ENCODE peak calls at places on chromosomes 6 and 20, in seven cellular contexts. H is NCI-H1694, J is mucosa of descending colon, N is DMS 273 treated with DMSO at 0.1 percent for 48 hours, X is hepatocyte, R is dermis blood vessel endothelial cell, U is DMS153. B is an unnamed sample.
A peak's percentile ranks its signal among the peaks of the same experiment; 100 is the strongest.

GRCh38 chr20:38196592-38196991 is 31.5 kb upstream of the TGM2 start:
- DNase-seq in U (no peak), H (no peak), J (no peak), R (no peak), N (no peak), X (peak; percentile 64), B (no peak)

GRCh38 chr6:41622210-41622990 is 15.9 kb upstream of the MDFI start:
- DNase-seq in X (no peak), R (no peak), U (no peak), J (no peak), N (no peak), H (no peak), B (no peak)

GRCh38 chr6:45665859-45666258 is 288.1 kb upstream of the SUPT3H start:
- DNase-seq in X (no peak), R (no peak), N (no peak), J (no peak), U (no peak), H (no peak), B (peak; percentile 23)

GRCh38 chr6:39440039-39440426 is 117.5 kb upstream of the KCNK16 start:
- DNase-seq in H (no peak), N (no peak), X (no peak), U (no peak), J (no peak), R (peak; percentile 55), B (no peak)

GRCh38 chr6:156645106-156645505 is 132.1 kb upstream of the ARID1B start:
- DNase-seq in R (no peak), X (no peak), J (no peak), H (no peak), N (no peak), U (no peak), B (no peak)

GRCh38 chr20:19583532-19584175 is 174.4 kb upstream of the RIN2 start:
- DNase-seq in J (peak; percentile 82), N (peak; percentile 12), X (peak; percentile 85), U (peak; percentile 66), H (peak; percentile 72), R (peak; percentile 64), B (no peak)

GRCh38 chr20:58188496-58188895 is 40.0 kb downstream of the ANKRD60 start:
- DNase-seq in H (no peak), J (no peak), N (no peak), R (no peak), U (no peak), X (no peak), B (no peak)

GRCh38 chr6:88472731-88473130 is 306.6 kb upstream of the CNR1 start:
- DNase-seq in N (no peak), X (no peak), R (no peak), U (no peak), H (no peak), J (no peak), B (no peak)

GRCh38 chr6:79421001-79421411 is 116.2 kb downstream of the LCA5 start:
- DNase-seq in R (no peak), X (no peak), H (no peak), U (no peak), J (no peak), N (no peak), B (no peak)

GRCh38 chr6:2168480-2168879 is 76.9 kb downstream of the GMDS start:
- DNase-seq in R (no peak), N (no peak), X (no peak), H (no peak), J (no peak), U (no peak), B (no peak)

GRCh38 chr6:161415302-161415855 is 141.5 kb upstream of the AGPAT4 start:
- DNase-seq in N (no peak), H (no peak), R (no peak), J (no peak), U (no peak), X (no peak), B (no peak)

GRCh38 chr20:62367136-62367482 is at the start of gene LAMA5:
- DNase-seq in H (no peak), R (peak; percentile 49), U (no peak), X (peak; percentile 89), J (peak; percentile 61), N (no peak), B (no peak)

GRCh38 chr20:49171928-49172327 is 16.2 kb downstream of the STAU1 start:
- DNase-seq in U (no peak), R (peak; percentile 21), N (no peak), X (no peak), H (no peak), J (no peak), B (no peak)

GRCh38 chr6:150528648-150529285 is 70.9 kb upstream of the PLEKHG1 start:
- DNase-seq in U (no peak), J (peak; percentile 23), X (peak; percentile 71), H (no peak), R (peak; percentile 41), N (no peak), B (no peak)

GRCh38 chr6:27133281-27134227 is 113.9 kb upstream of the PRSS16 start:
- DNase-seq in N (peak; percentile 64), U (peak; percentile 50), R (peak; percentile 83), X (peak; percentile 86), H (no peak), J (peak; percentile 79), B (peak; percentile 91)

GRCh38 chr6:25366785-25367657 is 87.8 kb downstream of the CARMIL1 start:
- DNase-seq in N (no peak), H (no peak), J (no peak), U (no peak), X (no peak), R (no peak), B (no peak)

GRCh38 chr6:41025966-41026365 is 13.1 kb downstream of the UNC5CL start:
- DNase-seq in U (no peak), N (no peak), H (no peak), J (no peak), R (no peak), X (no peak), B (no peak)

GRCh38 chr6:126188271-126188909 is 151.5 kb upstream of the CENPW start:
- DNase-seq in H (no peak), J (no peak), N (no peak), R (no peak), U (no peak), X (no peak), B (no peak)

GRCh38 chr6:154606457-154606856 is 96.0 kb upstream of the CNKSR3 start:
- DNase-seq in N (no peak), U (no peak), X (no peak), R (no peak), H (no peak), J (no peak), B (no peak)

GRCh38 chr6:41278699-41279405 is 7.6 kb downstream of the TREM1 start:
- DNase-seq in X (peak; percentile 89), H (no peak), J (peak; percentile 72), N (peak; percentile 32), R (peak; percentile 77), U (peak; percentile 57), B (peak; percentile 68)

GRCh38 chr20:50328161-50328979 is 137.7 kb downstream of the CEBPB start:
- DNase-seq in J (no peak), N (no peak), X (no peak), U (no peak), H (no peak), R (no peak), B (no peak)

GRCh38 chr6:56752009-56752408 is 109.3 kb upstream of the DST start:
- DNase-seq in X (no peak), R (peak; percentile 46), J (no peak), H (no peak), N (no peak), U (peak; percentile 20), B (no peak)

GRCh38 chr6:151772436-151772835 is 35.0 kb upstream of the ESR1 start:
- DNase-seq in R (no peak), H (no peak), J (no peak), X (no peak), N (no peak), U (no peak), B (no peak)

GRCh38 chr20:58981564-58982364 is 708 bp downstream of the NELFCD start:
- DNase-seq in R (peak; percentile 34), X (peak; percentile 22), N (no peak), U (no peak), J (peak; percentile 24), H (no peak), B (no peak)

GRCh38 chr6:168600381-168600780 is 159.4 kb downstream of the SMOC2 start:
- DNase-seq in U (no peak), N (no peak), J (no peak), R (no peak), H (no peak), X (no peak), B (no peak)

B was measured in osteocyte.